ENCODE peak calls at places on chromosomes 7 and 10, in five cellular contexts. D is K562, F is HepG2, C is GM12878, E is H1. H is an unnamed sample.

GRCh38 chr10:126536656-126537055 is 133.8 kb downstream of the C10orf90 start:
- DNase-seq in D (no peak), F (no peak), C (no peak), E (no peak), H (no peak)

GRCh38 chr7:44377681-44378421 is 52.5 kb upstream of the CAMK2B start:
- DNase-seq in D (no peak), F (no peak), C (peak), E (no peak), H (no peak)

GRCh38 chr10:47450442-47450841 is 33.5 kb downstream of the ANXA8 start:
- DNase-seq in D (no peak), F (no peak), C (no peak), E (no peak), H (no peak)

GRCh38 chr7:95493247-95493646 is 7.5 kb downstream of the ASB4 start:
- DNase-seq in D (no peak), F (no peak), C (no peak), E (no peak), H (no peak)

GRCh38 chr7:155258233-155258575 is 39.5 kb upstream of the INSIG1 start:
- DNase-seq in D (no peak), F (no peak), C (no peak), E (no peak), H (no peak)

GRCh38 chr10:78851652-78852051 is 217.1 kb upstream of the ZMIZ1 start:
- DNase-seq in D (no peak), F (no peak), C (no peak), E (no peak), H (no peak)

GRCh38 chr10:35480150-35480549 is 125.0 kb upstream of the GJD4 start:
- DNase-seq in D (no peak), F (peak), C (no peak), E (no peak), H (no peak)

GRCh38 chr10:26361946-26362345 is 76.2 kb upstream of the APBB1IP start:
- DNase-seq in D (no peak), F (no peak), C (no peak), E (no peak), H (no peak)

GRCh38 chr10:110822708-110823291 is 48.9 kb upstream of the PDCD4 start:
- DNase-seq in D (no peak), F (no peak), C (no peak), E (peak), H (peak)

GRCh38 chr10:44963772-44964633 is 4.4 kb downstream of the RASSF4 start:
- DNase-seq in D (no peak), F (peak), C (no peak), E (no peak), H (peak)

GRCh38 chr7:121099572-121099971 is 111.1 kb downstream of the CPED1 start:
- DNase-seq in D (no peak), F (no peak), C (no peak), E (no peak), H (no peak)

GRCh38 chr10:75527542-75527941 is 96.1 kb downstream of the LRMDA start:
- DNase-seq in D (no peak), F (no peak), C (no peak), E (no peak), H (no peak)

GRCh38 chr10:16954280-16955030 is 137.2 kb upstream of the RSU1 start:
- DNase-seq in D (no peak), F (no peak), C (no peak), E (no peak), H (no peak)

GRCh38 chr7:111041577-111041976 is 49.4 kb upstream of the LRRN3 start:
- DNase-seq in D (no peak), F (no peak), C (no peak), E (no peak), H (no peak)

GRCh38 chr7:15684834-15685233 is 1.6 kb downstream of the MEOX2 start:
- DNase-seq in D (no peak), F (no peak), C (no peak), E (no peak), H (no peak)

GRCh38 chr10:87864497-87865059 is 1.2 kb downstream of the PTEN start:
- DNase-seq in D (peak), F (no peak), C (no peak), E (no peak), H (no peak)

GRCh38 chr7:132464740-132465139 is 111.5 kb downstream of the PLXNA4 start:
- DNase-seq in D (no peak), F (no peak), C (no peak), E (no peak), H (no peak)

GRCh38 chr7:85890244-85890811 is 703.5 kb upstream of the SEMA3D start:
- DNase-seq in D (no peak), F (peak), C (no peak), E (no peak), H (no peak)

GRCh38 chr10:45261243-45261775 is 54.1 kb downstream of the OR13A1 start:
- DNase-seq in D (no peak), F (no peak), C (no peak), E (no peak), H (no peak)

GRCh38 chr7:129828989-129829676 is 123.6 kb downstream of the UBE2H start:
- DNase-seq in D (no peak), F (no peak), C (no peak), E (no peak), H (no peak)

GRCh38 chr10:103983367-103983911 is 16.5 kb downstream of the SLK start:
- DNase-seq in D (no peak), F (no peak), C (peak), E (no peak), H (no peak)

GRCh38 chr10:71979692-71980062 is 15.5 kb downstream of the CHST3 start:
- DNase-seq in D (no peak), F (no peak), C (no peak), E (no peak), H (no peak)

GRCh38 chr7:105387621-105388372 is 924 bp downstream of the SRPK2 start:
- DNase-seq in D (no peak), F (peak), C (no peak), E (no peak), H (peak)

GRCh38 chr7:148825338-148825737 is 58.8 kb downstream of the EZH2 start:
- DNase-seq in D (no peak), F (no peak), C (no peak), E (no peak), H (no peak)

GRCh38 chr7:43141091-43141490 is 28.6 kb downstream of the HECW1 start:
- DNase-seq in D (no peak), F (no peak), C (no peak), E (peak), H (peak)

GRCh38 chr10:126910196-126910595 is 5.0 kb downstream of the DOCK1 start:
- DNase-seq in D (no peak), F (no peak), C (no peak), E (no peak), H (no peak)

GRCh38 chr10:92997620-92998019 is 63.0 kb upstream of the CYP26C1 start:
- DNase-seq in D (no peak), F (no peak), C (no peak), E (no peak), H (no peak)

GRCh38 chr7:40297741-40298311 is 163.0 kb downstream of the SUGCT start:
- DNase-seq in D (no peak), F (no peak), C (no peak), E (no peak), H (no peak)

GRCh38 chr7:73810991-73811360 is 19.8 kb upstream of the CLDN4 start:
- DNase-seq in D (no peak), F (no peak), C (no peak), E (no peak), H (peak)

GRCh38 chr7:100400041-100400440 is 26.8 kb downstream of the PILRA start:
- DNase-seq in D (no peak), F (no peak), C (no peak), E (no peak), H (no peak)

DNA sequence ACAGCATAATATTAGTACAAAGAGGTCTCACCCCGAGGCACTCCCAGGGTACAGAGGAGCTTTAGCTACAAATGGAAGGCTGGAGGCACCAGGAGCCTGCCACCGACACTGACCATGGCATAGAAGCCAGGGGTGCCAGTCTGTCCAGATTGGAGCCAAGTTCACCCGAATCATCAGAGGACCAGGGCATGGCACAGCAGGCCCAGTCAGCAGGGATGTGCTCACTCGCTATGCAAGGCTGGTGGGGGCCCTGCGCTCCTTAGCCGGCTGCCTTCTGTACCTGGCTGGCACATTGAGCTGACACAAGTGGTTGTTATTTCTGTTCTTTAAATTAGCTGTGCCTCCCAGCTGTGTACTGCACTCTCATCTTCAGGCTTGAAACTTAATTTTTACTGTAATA is 149.3 kb downstream of the TCERG1L start:
- DNase-seq in D (no peak), F (no peak), C (no peak), E (no peak), H (no peak)
- TF ChIP-seq ATF2 in D (no peak), F (no peak), C (no peak), E (no peak), H (no peak)

DNA sequence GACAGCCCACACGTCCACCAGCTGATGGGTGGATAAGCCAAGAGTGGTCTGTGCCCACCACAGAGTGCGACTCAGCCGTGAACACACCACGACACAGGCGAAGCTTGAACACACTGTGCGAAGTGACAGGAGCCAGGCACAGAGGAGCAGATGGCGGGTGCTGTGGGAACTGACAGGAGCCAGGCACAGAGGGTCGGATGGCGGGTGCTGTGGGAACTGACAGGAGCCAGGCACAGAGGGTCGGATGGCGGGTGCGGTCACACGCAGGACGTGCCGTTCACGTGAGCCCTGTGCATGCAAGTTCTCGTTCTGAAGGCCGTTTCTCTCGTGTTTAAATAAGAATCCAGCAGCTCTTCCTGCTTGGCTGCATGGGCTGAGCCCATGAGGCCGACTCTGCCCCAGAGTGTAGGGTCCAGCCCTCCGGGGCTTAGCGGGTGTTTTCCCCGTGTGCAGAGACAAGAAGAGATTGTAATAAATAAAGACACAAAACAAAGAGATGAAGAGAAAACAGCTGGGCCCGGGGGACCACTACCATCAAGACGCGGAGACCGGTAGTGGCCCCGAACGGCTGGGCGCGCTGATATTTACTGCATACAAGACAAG is 5.9 kb upstream of the ADAP1 start:
- DNase-seq in D (no peak), F (peak), C (no peak), E (no peak), H (no peak)
- TF ChIP-seq ATF2 in D (no peak), F (no peak), C (no peak), E (no peak), H (no peak)

DNA sequence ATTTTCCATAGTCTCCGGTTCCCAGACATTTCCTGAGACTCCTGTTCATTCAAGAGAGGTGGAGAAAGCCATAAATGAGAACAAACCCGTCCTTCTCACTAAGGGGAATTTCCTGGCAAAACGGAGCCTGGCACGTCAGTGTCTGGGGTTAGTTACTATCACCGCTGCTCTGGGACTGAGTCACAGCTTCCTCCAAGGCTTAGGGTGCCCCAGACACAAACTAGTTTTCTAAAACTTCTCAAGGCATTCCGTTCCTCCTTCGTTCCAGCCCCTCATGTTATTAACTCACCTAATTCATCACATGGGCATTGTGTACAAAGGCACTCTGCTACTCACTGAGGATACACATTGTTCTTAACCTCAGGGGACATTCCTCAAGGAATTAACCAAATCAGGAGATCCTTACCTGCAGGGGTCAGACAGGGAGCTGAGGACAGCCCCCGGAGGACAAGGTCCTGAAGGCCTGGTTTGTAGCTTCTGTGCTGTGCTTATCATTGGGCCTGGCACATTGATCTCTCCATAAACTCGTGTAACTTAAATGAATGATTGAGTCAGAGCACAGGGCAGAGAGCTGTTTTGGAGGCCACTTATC is 103.0 kb upstream of the KLF6 start:
- DNase-seq in D (no peak), F (no peak), C (peak), E (peak), H (peak)
- TF ChIP-seq ATF2 in D (no peak), F (no peak), C (no peak), E (no peak), H (no peak)

DNA sequence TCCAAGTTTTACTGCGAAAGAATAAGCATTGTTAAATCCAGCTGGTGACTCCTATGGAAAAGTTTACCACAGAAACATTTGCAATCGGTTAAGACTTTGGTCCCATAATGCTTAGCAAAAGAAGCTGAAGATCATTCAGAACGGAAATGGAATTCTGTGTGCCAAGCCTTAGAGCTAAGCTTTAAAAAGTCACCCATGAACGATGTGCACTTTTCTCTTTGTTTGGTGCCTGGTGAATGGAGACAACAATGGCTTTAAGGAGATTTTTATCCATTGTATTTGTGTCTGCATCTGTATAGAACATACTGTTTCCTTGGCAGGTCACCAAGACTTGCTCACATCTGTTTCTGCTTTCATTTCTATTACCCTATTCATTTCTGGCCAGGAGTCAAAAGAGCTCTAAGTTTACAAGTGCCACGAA is 26.3 kb upstream of the COL1A2 start:
- DNase-seq in D (no peak), F (no peak), C (no peak), E (no peak), H (no peak)
- TF ChIP-seq ATF2 in D (no peak), F (no peak), C (no peak), E (no peak), H (no peak)

DNA sequence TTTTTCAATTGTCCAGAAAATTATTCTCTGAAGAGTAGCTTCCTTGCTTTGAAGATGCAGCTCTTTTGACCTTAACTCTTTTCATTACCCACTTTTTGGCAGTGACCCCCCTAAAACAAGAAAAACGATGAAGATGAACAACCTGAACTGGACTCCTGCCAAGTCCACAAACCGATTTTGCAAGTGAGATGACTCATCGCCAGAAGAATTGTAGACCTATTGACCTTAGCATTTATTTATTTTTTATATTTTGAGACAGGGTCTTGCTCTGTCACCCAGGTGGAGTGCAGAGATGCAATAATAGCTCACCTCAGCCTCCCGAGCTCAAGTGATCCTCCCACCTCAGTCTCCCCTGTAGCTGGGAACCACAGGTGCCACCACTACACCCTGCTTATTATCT is 859.2 kb downstream of the GATA3 start:
- DNase-seq in D (no peak), F (no peak), C (no peak), E (no peak), H (no peak)
- TF ChIP-seq ATF2 in D (no peak), F (no peak), C (no peak), E (no peak), H (no peak)

GRCh38 chr7:13115157-13115772 is 427.8 kb downstream of the ARL4A start:
- DNase-seq in D (no peak), F (no peak), C (no peak), E (no peak), H (no peak)
- TF ChIP-seq ATF2 in D (no peak), F (no peak), C (no peak), E (no peak), H (no peak)